ENCODE peak calls at places on chromosomes 13 and 19, in seven cellular contexts. C is endothelial cell; R is NB4; I is SK-MEL-5; N is stimulated activated CD4-positive, alpha-beta T cell treated with anti-CD3 and anti-CD28 coated beads, Interleukin-1b, Interleukin-23, amount 100 ng/mL, for 1 hour; L is cardiac muscle cell; X is retinal pigment epithelial cell. Z is an unnamed sample.

GRCh38 chr19:29666634-29667389 is 1.6 kb downstream of the PLEKHF1 start:
- DNase-seq in I (peak), C (peak), L (peak), N (no peak), R (no peak), X (no peak), Z (no peak)

GRCh38 chr19:12000152-12000981 is 35.1 kb downstream of the ZNF433 start:
- DNase-seq in R (peak), L (no peak), I (no peak), X (no peak), C (no peak), N (no peak), Z (no peak)

GRCh38 chr19:12932392-12933286 is 872 bp downstream of the FARSA start:
- DNase-seq in I (no peak), N (no peak), C (no peak), L (no peak), X (no peak), R (no peak), Z (no peak)

GRCh38 chr19:1382250-1382649 is 1.5 kb upstream of the NDUFS7 start:
- DNase-seq in R (no peak), L (no peak), C (no peak), X (no peak), I (no peak), N (no peak), Z (no peak)

GRCh38 chr13:27619711-27620376 is 485 bp downstream of the LNX2 start:
- DNase-seq in I (peak), N (no peak), R (peak), X (no peak), L (no peak), C (peak), Z (peak)

GRCh38 chr19:29858000-29858596 is 46.3 kb downstream of the CCNE1 start:
- DNase-seq in X (no peak), N (no peak), I (peak), C (no peak), L (peak), R (peak), Z (peak)

GRCh38 chr19:54415208-54415900 is at the start of gene TTYH1:
- DNase-seq in I (no peak), X (no peak), L (no peak), C (peak), R (no peak), N (no peak), Z (no peak)

GRCh38 chr13:98297043-98297442 is 120.0 kb upstream of the RNF113B start:
- DNase-seq in X (no peak), C (no peak), R (no peak), N (no peak), L (no peak), I (no peak), Z (no peak)

GRCh38 chr13:100356889-100357288 is 231.7 kb downstream of the GGACT start:
- DNase-seq in R (peak), L (no peak), C (no peak), I (no peak), N (no peak), X (no peak), Z (no peak)

GRCh38 chr19:5076440-5077208 is 107.7 kb downstream of the KDM4B start:
- DNase-seq in C (no peak), R (no peak), N (no peak), L (peak), I (no peak), X (no peak), Z (no peak)

GRCh38 chr13:109345433-109345941 is 440.9 kb downstream of the IRS2 start:
- DNase-seq in R (no peak), X (peak), N (no peak), I (no peak), C (no peak), L (no peak), Z (no peak)

GRCh38 chr19:47231215-47232054 is 436 bp upstream of the BBC3 start:
- DNase-seq in C (peak), N (peak), R (peak), L (peak), X (no peak), I (peak), Z (peak)

GRCh38 chr13:85313761-85314503 is 485.3 kb downstream of the SLITRK6 start:
- DNase-seq in I (peak), C (no peak), L (no peak), X (peak), R (no peak), N (no peak), Z (no peak)

GRCh38 chr19:32988724-32989123 is 16.7 kb downstream of the FAAP24 start:
- DNase-seq in L (no peak), C (no peak), R (no peak), I (no peak), X (no peak), N (no peak), Z (no peak)

GRCh38 chr13:110023729-110024645 is 237.6 kb upstream of the IRS2 start:
- DNase-seq in N (no peak), X (peak), C (peak), R (no peak), L (peak), I (no peak), Z (no peak)

GRCh38 chr19:46821512-46822359 is 28.9 kb downstream of the AP2S1 start:
- DNase-seq in C (no peak), L (no peak), R (peak), I (no peak), X (no peak), N (peak), Z (peak)

GRCh38 chr13:88071371-88071770 is 400.2 kb downstream of the SLITRK5 start:
- DNase-seq in C (no peak), R (peak), I (no peak), X (no peak), L (no peak), N (no peak), Z (no peak)

Z was measured in Karpas-422.